ENCODE peak calls at places on chromosomes 5 and 9, in six cellular contexts. One of them, this sample, is unnamed.

GRCh38 chr5:139903805-139904565 is 108.4 kb downstream of the PSD2 start:
- DNase-seq in dorsolateral prefrontal cortex: peak
- DNase-seq in NCI-H2029: no peak
- DNase-seq in H1: peak
- DNase-seq in activated CD4-positive, alpha-beta T cell treated with anti-CD3 and anti-CD28 coated beads for 36 hours: peak
- DNase-seq in HTR-8/SVneo: no peak
- DNase-seq in this sample: peak

GRCh38 chr5:74616236-74617146 is 24.0 kb downstream of the ENC1 start:
- DNase-seq in dorsolateral prefrontal cortex: no peak
- DNase-seq in NCI-H2029: no peak
- DNase-seq in H1: no peak
- DNase-seq in activated CD4-positive, alpha-beta T cell treated with anti-CD3 and anti-CD28 coated beads for 36 hours: no peak
- DNase-seq in HTR-8/SVneo: no peak
- DNase-seq in this sample: no peak

GRCh38 chr5:72392326-72392733 is 72.2 kb downstream of the PTCD2 start:
- DNase-seq in dorsolateral prefrontal cortex: no peak
- DNase-seq in NCI-H2029: no peak
- DNase-seq in H1: no peak
- DNase-seq in activated CD4-positive, alpha-beta T cell treated with anti-CD3 and anti-CD28 coated beads for 36 hours: no peak
- DNase-seq in HTR-8/SVneo: no peak
- DNase-seq in this sample: no peak

GRCh38 chr9:12697719-12698118 is 4.5 kb downstream of the TYRP1 start:
- DNase-seq in dorsolateral prefrontal cortex: no peak
- DNase-seq in NCI-H2029: no peak
- DNase-seq in H1: no peak
- DNase-seq in activated CD4-positive, alpha-beta T cell treated with anti-CD3 and anti-CD28 coated beads for 36 hours: no peak
- DNase-seq in HTR-8/SVneo: no peak
- DNase-seq in this sample: no peak

GRCh38 chr9:123335227-123335985 is 20.6 kb upstream of the CRB2 start:
- DNase-seq in dorsolateral prefrontal cortex: peak
- DNase-seq in NCI-H2029: no peak
- DNase-seq in H1: no peak
- DNase-seq in activated CD4-positive, alpha-beta T cell treated with anti-CD3 and anti-CD28 coated beads for 36 hours: no peak
- DNase-seq in HTR-8/SVneo: peak
- DNase-seq in this sample: no peak

GRCh38 chr5:152532714-152533113 is 127.6 kb upstream of the NMUR2 start:
- DNase-seq in dorsolateral prefrontal cortex: no peak
- DNase-seq in NCI-H2029: peak
- DNase-seq in H1: no peak
- DNase-seq in activated CD4-positive, alpha-beta T cell treated with anti-CD3 and anti-CD28 coated beads for 36 hours: no peak
- DNase-seq in HTR-8/SVneo: peak
- DNase-seq in this sample: no peak

GRCh38 chr9:133573791-133574515 is 35.2 kb downstream of the FAM163B start:
- DNase-seq in dorsolateral prefrontal cortex: no peak
- DNase-seq in NCI-H2029: no peak
- DNase-seq in H1: no peak
- DNase-seq in activated CD4-positive, alpha-beta T cell treated with anti-CD3 and anti-CD28 coated beads for 36 hours: no peak
- DNase-seq in HTR-8/SVneo: no peak
- DNase-seq in this sample: no peak

GRCh38 chr9:18393340-18394130 is 80.4 kb upstream of the ADAMTSL1 start:
- DNase-seq in dorsolateral prefrontal cortex: no peak
- DNase-seq in NCI-H2029: peak
- DNase-seq in H1: no peak
- DNase-seq in activated CD4-positive, alpha-beta T cell treated with anti-CD3 and anti-CD28 coated beads for 36 hours: no peak
- DNase-seq in HTR-8/SVneo: peak
- DNase-seq in this sample: no peak

GRCh38 chr9:111992523-111992922 is 95.9 kb downstream of the UGCG start:
- DNase-seq in dorsolateral prefrontal cortex: no peak
- DNase-seq in NCI-H2029: no peak
- DNase-seq in H1: no peak
- DNase-seq in activated CD4-positive, alpha-beta T cell treated with anti-CD3 and anti-CD28 coated beads for 36 hours: peak
- DNase-seq in HTR-8/SVneo: peak
- DNase-seq in this sample: no peak

GRCh38 chr9:97388721-97389238 is 23.1 kb upstream of the TDRD7 start:
- DNase-seq in dorsolateral prefrontal cortex: no peak
- DNase-seq in NCI-H2029: no peak
- DNase-seq in H1: no peak
- DNase-seq in activated CD4-positive, alpha-beta T cell treated with anti-CD3 and anti-CD28 coated beads for 36 hours: peak
- DNase-seq in HTR-8/SVneo: no peak
- DNase-seq in this sample: peak

GRCh38 chr9:127411122-127411521 is 13.1 kb upstream of the ZNF79 start:
- DNase-seq in dorsolateral prefrontal cortex: no peak
- DNase-seq in NCI-H2029: no peak
- DNase-seq in H1: no peak
- DNase-seq in activated CD4-positive, alpha-beta T cell treated with anti-CD3 and anti-CD28 coated beads for 36 hours: no peak
- DNase-seq in HTR-8/SVneo: no peak
- DNase-seq in this sample: no peak

GRCh38 chr9:224540-225520 is 10.2 kb downstream of the DOCK8 start:
- DNase-seq in dorsolateral prefrontal cortex: no peak
- DNase-seq in NCI-H2029: no peak
- DNase-seq in H1: no peak
- DNase-seq in activated CD4-positive, alpha-beta T cell treated with anti-CD3 and anti-CD28 coated beads for 36 hours: no peak
- DNase-seq in HTR-8/SVneo: no peak
- DNase-seq in this sample: no peak

GRCh38 chr9:17251100-17251499 is 116.3 kb downstream of the CNTLN start:
- DNase-seq in dorsolateral prefrontal cortex: no peak
- DNase-seq in NCI-H2029: no peak
- DNase-seq in H1: no peak
- DNase-seq in activated CD4-positive, alpha-beta T cell treated with anti-CD3 and anti-CD28 coated beads for 36 hours: no peak
- DNase-seq in HTR-8/SVneo: no peak
- DNase-seq in this sample: no peak